ENCODE peak calls at places on chromosomes 1 and 21, in eight cellular contexts. One of them, this sample, is unnamed.

GRCh38 chr1:117633423-117633822 is 27.6 kb downstream of the TENT5C start:
- DNase-seq in KBM-7: no peak
- DNase-seq in kidney epithelial cell: no peak
- DNase-seq in GM04503: no peak
- DNase-seq in activated naive CD4-positive, alpha-beta T cell treated with Interleukin-2 at 50 U/mL for 16 hours: no peak
- DNase-seq in NCI-H2081: no peak
- DNase-seq in dorsolateral prefrontal cortex: no peak
- DNase-seq in effector memory CD8-positive, alpha-beta T cell: no peak
- DNase-seq in this sample: no peak

GRCh38 chr21:32370971-32371766 is 21.6 kb downstream of the URB1 start:
- DNase-seq in dorsolateral prefrontal cortex: no peak
- DNase-seq in kidney epithelial cell: no peak
- DNase-seq in GM04503: no peak
- DNase-seq in NCI-H2081: no peak
- DNase-seq in effector memory CD8-positive, alpha-beta T cell: no peak
- DNase-seq in KBM-7: no peak
- DNase-seq in activated naive CD4-positive, alpha-beta T cell treated with Interleukin-2 at 50 U/mL for 16 hours: no peak
- DNase-seq in this sample: no peak

GRCh38 chr1:107593436-107594209 is 371.4 kb downstream of the VAV3 start:
- DNase-seq in NCI-H2081: no peak
- DNase-seq in kidney epithelial cell: no peak
- DNase-seq in effector memory CD8-positive, alpha-beta T cell: no peak
- DNase-seq in activated naive CD4-positive, alpha-beta T cell treated with Interleukin-2 at 50 U/mL for 16 hours: no peak
- DNase-seq in GM04503: no peak
- DNase-seq in KBM-7: peak
- DNase-seq in dorsolateral prefrontal cortex: no peak
- DNase-seq in this sample: peak

GRCh38 chr1:208536176-208536575 is 292.0 kb upstream of the PLXNA2 start:
- DNase-seq in GM04503: no peak
- DNase-seq in dorsolateral prefrontal cortex: no peak
- DNase-seq in effector memory CD8-positive, alpha-beta T cell: no peak
- DNase-seq in kidney epithelial cell: peak
- DNase-seq in NCI-H2081: no peak
- DNase-seq in KBM-7: no peak
- DNase-seq in activated naive CD4-positive, alpha-beta T cell treated with Interleukin-2 at 50 U/mL for 16 hours: no peak
- DNase-seq in this sample: no peak

GRCh38 chr1:167516404-167517388 is 1.6 kb downstream of the CD247 start:
- DNase-seq in kidney epithelial cell: no peak
- DNase-seq in activated naive CD4-positive, alpha-beta T cell treated with Interleukin-2 at 50 U/mL for 16 hours: peak
- DNase-seq in GM04503: no peak
- DNase-seq in NCI-H2081: no peak
- DNase-seq in dorsolateral prefrontal cortex: no peak
- DNase-seq in effector memory CD8-positive, alpha-beta T cell: no peak
- DNase-seq in KBM-7: no peak
- DNase-seq in this sample: no peak

GRCh38 chr1:80217377-80217986 is 1211.0 kb upstream of the ADGRL4 start:
- DNase-seq in effector memory CD8-positive, alpha-beta T cell: no peak
- DNase-seq in dorsolateral prefrontal cortex: no peak
- DNase-seq in NCI-H2081: peak
- DNase-seq in KBM-7: peak
- DNase-seq in GM04503: no peak
- DNase-seq in kidney epithelial cell: peak
- DNase-seq in activated naive CD4-positive, alpha-beta T cell treated with Interleukin-2 at 50 U/mL for 16 hours: no peak
- DNase-seq in this sample: peak

GRCh38 chr1:6489799-6490180 is 1.7 kb downstream of the PLEKHG5 start:
- DNase-seq in kidney epithelial cell: no peak
- DNase-seq in effector memory CD8-positive, alpha-beta T cell: peak
- DNase-seq in NCI-H2081: peak
- DNase-seq in dorsolateral prefrontal cortex: peak
- DNase-seq in KBM-7: peak
- DNase-seq in GM04503: no peak
- DNase-seq in activated naive CD4-positive, alpha-beta T cell treated with Interleukin-2 at 50 U/mL for 16 hours: peak
- DNase-seq in this sample: peak

GRCh38 chr1:76257823-76258222 is 183.3 kb downstream of the ST6GALNAC3 start:
- DNase-seq in kidney epithelial cell: no peak
- DNase-seq in NCI-H2081: no peak
- DNase-seq in KBM-7: no peak
- DNase-seq in dorsolateral prefrontal cortex: no peak
- DNase-seq in GM04503: no peak
- DNase-seq in activated naive CD4-positive, alpha-beta T cell treated with Interleukin-2 at 50 U/mL for 16 hours: no peak
- DNase-seq in effector memory CD8-positive, alpha-beta T cell: no peak
- DNase-seq in this sample: no peak

GRCh38 chr1:19635646-19636045 is 8.5 kb upstream of the NBL1 start:
- DNase-seq in GM04503: no peak
- DNase-seq in KBM-7: no peak
- DNase-seq in kidney epithelial cell: no peak
- DNase-seq in NCI-H2081: no peak
- DNase-seq in dorsolateral prefrontal cortex: no peak
- DNase-seq in activated naive CD4-positive, alpha-beta T cell treated with Interleukin-2 at 50 U/mL for 16 hours: no peak
- DNase-seq in effector memory CD8-positive, alpha-beta T cell: no peak
- DNase-seq in this sample: no peak

GRCh38 chr1:209790286-209791193 is 6.2 kb upstream of the C1orf74 start:
- DNase-seq in effector memory CD8-positive, alpha-beta T cell: no peak
- DNase-seq in activated naive CD4-positive, alpha-beta T cell treated with Interleukin-2 at 50 U/mL for 16 hours: no peak
- DNase-seq in KBM-7: no peak
- DNase-seq in dorsolateral prefrontal cortex: no peak
- DNase-seq in NCI-H2081: no peak
- DNase-seq in GM04503: no peak
- DNase-seq in kidney epithelial cell: no peak
- DNase-seq in this sample: no peak